ENCODE peak calls at places on chromosomes 7 and 10, in four cellular contexts. B, Q, K and S are unnamed samples.

GRCh38 chr10:63930584-63930983 is 409.4 kb downstream of the REEP3 start:
- DNase-seq in B (no peak), Q (no peak), K (no peak), S (no peak)

GRCh38 chr10:104548090-104548489 is 93.0 kb upstream of the SORCS3 start:
- DNase-seq in B (no peak), Q (peak; percentile 56), K (no peak), S (no peak)

GRCh38 chr10:8004469-8005000 is 50.0 kb upstream of the GATA3 start:
- DNase-seq in B (no peak), Q (no peak), K (no peak), S (no peak)

GRCh38 chr7:148941598-148942280 is 57.6 kb upstream of the EZH2 start:
- DNase-seq in B (peak; percentile 60), Q (peak; percentile 85), K (peak; percentile 38), S (peak; percentile 71)

GRCh38 chr10:87552248-87552914 is 47.7 kb downstream of the MINPP1 start:
- DNase-seq in B (no peak), Q (no peak), K (no peak), S (no peak)

GRCh38 chr7:100604078-100604975 is 2.2 kb downstream of the PCOLCE start:
- DNase-seq in B (peak; percentile 79), Q (peak; percentile 84), K (peak; percentile 65), S (peak; percentile 87)

GRCh38 chr7:103432713-103433112 is 13.3 kb downstream of the SLC26A5 start:
- DNase-seq in B (no peak), Q (no peak), K (no peak), S (no peak)

GRCh38 chr7:131109757-131110293 is 217.9 kb upstream of the MKLN1 start:
- DNase-seq in B (peak; percentile 86), Q (peak; percentile 89), K (peak; percentile 62), S (peak; percentile 92)

GRCh38 chr10:93992400-93993030 is 1.2 kb upstream of the PLCE1 start:
- DNase-seq in B (no peak), Q (peak; percentile 83), K (no peak), S (no peak)

GRCh38 chr10:127989481-127989964 is 82.6 kb downstream of the PTPRE start:
- DNase-seq in B (peak; percentile 31), Q (no peak), K (no peak), S (no peak)

GRCh38 chr7:110347091-110347490 is 743.8 kb upstream of the LRRN3 start:
- DNase-seq in B (no peak), Q (no peak), K (no peak), S (no peak)

GRCh38 chr10:60048146-60048545 is 141.8 kb upstream of the CCDC6 start:
- DNase-seq in B (no peak), Q (peak; percentile 93), K (no peak), S (no peak)

GRCh38 chr7:131188367-131189339 is 139.0 kb upstream of the MKLN1 start:
- DNase-seq in B (peak; percentile 54), Q (no peak), K (peak; percentile 36), S (peak; percentile 66)

GRCh38 chr7:129886184-129886817 is 66.5 kb downstream of the UBE2H start:
- DNase-seq in B (no peak), Q (no peak), K (no peak), S (no peak)

GRCh38 chr7:3359011-3359410 is 58.0 kb downstream of the SDK1 start:
- DNase-seq in B (no peak), Q (peak; percentile 48), K (no peak), S (no peak)

GRCh38 chr10:20616918-20617801 is 280.0 kb downstream of the NEBL start:
- DNase-seq in B (no peak), Q (no peak), K (no peak), S (no peak)

DNA sequence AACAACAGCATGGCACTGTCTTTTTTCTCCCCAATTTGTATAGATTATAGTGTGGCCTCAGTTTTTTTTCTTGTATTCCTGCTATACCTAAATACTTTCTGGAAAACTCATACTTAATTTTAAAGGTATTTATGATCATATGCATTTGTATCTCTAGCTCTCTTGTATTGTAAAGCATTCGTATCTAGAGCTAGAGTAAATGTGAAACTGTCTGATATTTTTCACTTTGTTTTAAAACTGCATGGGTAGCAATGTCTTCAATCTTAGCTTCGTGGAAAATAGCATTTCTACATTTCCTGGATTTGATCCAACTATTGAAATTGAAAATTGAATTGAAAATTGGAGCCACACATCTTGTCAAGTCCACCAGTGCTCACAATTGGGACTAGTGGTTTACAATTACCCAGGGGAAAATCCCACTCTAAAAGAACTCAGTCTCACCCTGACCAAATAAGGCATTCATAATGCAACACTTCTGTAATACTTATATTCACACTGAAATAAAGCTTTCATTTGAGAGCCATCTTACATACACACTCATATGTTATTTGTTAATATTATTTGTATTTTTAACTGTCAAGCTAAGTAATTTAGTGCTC is 51.3 kb upstream of the KLF6 start:
- DNase-seq in B (no peak), Q (no peak), K (no peak), S (no peak)
- H3K27ac ChIP-seq in B (peak overlapping the region; percentile 67), Q (no peak overlapping the region), K (no peak overlapping the region), S (no peak overlapping the region)

GRCh38 chr10:62085404-62085803 is 183.2 kb downstream of the RTKN2 start:
- DNase-seq in B (no peak), Q (no peak), K (no peak), S (no peak)

GRCh38 chr10:62083868-62084267 is 182.4 kb downstream of the ARID5B start:
- DNase-seq in B (no peak), Q (no peak), K (no peak), S (peak; percentile 62)

GRCh38 chr10:62085821-62086220 is 182.8 kb downstream of the RTKN2 start:
- DNase-seq in B (no peak), Q (no peak), K (no peak), S (no peak)

GRCh38 chr10:62084434-62084833 is 182.9 kb downstream of the ARID5B start:
- DNase-seq in B (no peak), Q (no peak), K (no peak), S (no peak)

GRCh38 chr10:62087341-62087740 is 181.3 kb downstream of the RTKN2 start:
- DNase-seq in B (no peak), Q (no peak), K (no peak), S (no peak)
- H3K27me3 ChIP-seq in B (no peaks in the 10 kb centered on the region), Q (no peaks in the 10 kb centered on the region), K (no peaks in the 10 kb centered on the region), S (no peaks in the 10 kb centered on the region)

DNA sequence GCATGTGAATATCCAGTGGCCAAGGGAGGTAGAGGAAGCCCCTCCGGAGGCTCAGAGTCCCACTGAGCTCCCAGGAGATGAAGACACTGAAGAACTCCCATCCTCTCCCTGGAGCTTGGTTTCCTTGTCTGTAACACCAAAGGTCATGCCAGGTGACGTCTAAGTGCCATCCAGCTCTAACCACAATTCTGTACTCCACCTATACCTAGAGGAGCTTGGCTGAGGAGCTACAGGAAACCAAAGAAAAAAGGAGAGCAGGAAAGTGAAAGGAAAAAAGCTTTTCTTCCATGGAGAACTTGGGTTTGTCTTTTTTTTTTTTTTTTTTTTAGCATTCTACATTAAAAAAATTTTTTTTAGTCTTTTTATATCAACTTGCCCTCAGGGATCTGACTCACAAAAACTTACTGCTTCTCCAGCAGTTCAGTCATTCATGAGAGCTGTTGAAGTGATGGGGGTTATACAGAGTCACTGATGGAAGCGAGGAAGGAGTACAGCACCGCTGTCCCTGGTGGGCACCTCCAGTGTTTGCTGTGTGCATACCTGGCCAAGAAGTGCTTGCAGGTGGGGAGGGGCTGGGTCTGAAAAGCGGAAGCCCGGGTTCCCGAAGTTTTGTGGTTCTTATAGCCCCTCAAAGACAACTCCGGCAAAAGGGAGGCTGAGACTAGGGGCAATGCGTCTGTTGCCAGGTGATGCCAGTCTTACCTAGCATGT is 46.0 kb downstream of the MINDY4 start:
- DNase-seq in B (no peak), Q (no peak), K (no peak), S (no peak)
- H3K27ac ChIP-seq in B (peak overlapping the region; percentile 73), Q (no peak overlapping the region), K (no peak overlapping the region), S (peak overlapping the region; percentile 54)

GRCh38 chr7:20791523-20791879 is 4.8 kb upstream of the SP8 start:
- DNase-seq in B (no peak), Q (no peak), K (no peak), S (no peak)
- H3K27me3 ChIP-seq in B (peaks cover 100% of the 10 kb centered on the region), Q (peaks cover 32% of the 10 kb centered on the region), K (peaks cover 53% of the 10 kb centered on the region), S (peaks cover 2% of the 10 kb centered on the region)

GRCh38 chr10:126686271-126686670 is 15.8 kb upstream of the C10orf90 start:
- DNase-seq in B (no peak), Q (no peak), K (no peak), S (no peak)

GRCh38 chr10:126691456-126691855 is 21.0 kb upstream of the C10orf90 start:
- DNase-seq in B (no peak), Q (peak; percentile 66), K (no peak), S (no peak)

GRCh38 chr10:126686732-126687693 is 16.5 kb upstream of the C10orf90 start:
- DNase-seq in B (no peak), Q (peak; percentile 18), K (no peak), S (no peak)

GRCh38 chr10:126690534-126690933 is 20.0 kb upstream of the C10orf90 start:
- DNase-seq in B (no peak), Q (peak; percentile 99), K (no peak), S (no peak)

DNA sequence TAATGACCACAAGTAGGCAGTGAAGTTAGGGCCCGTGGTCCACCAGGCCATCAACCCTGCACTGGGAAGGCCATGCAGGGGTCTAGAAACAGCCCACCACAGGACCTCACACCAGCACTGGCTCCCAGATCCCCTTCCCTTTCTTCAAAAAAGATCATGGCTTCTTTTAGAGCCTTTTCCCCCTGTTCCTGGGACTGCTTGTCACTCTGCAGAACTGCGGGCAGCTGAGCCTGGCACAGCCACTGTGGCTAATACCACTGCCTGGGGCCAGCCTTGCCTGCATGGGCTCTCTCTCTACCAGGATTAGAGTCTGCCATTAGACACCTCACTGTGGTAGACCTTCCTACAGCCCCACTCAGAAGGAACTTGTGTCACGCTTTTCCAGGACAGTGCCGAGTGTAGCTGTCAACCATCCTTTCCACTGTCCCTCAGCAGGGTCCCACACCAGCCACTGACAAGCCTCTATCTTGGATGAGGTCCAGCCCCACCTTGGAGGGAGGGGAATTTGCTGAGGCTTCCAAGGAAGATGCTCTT is 19.0 kb upstream of the C10orf90 start:
- DNase-seq in B (no peak), Q (no peak), K (no peak), S (no peak)
- H3K27ac ChIP-seq in B (no peak overlapping the region), Q (peak overlapping the region; percentile 89), K (no peak overlapping the region), S (no peak overlapping the region)

GRCh38 chr7:142566291-142566690 is 183.0 kb upstream of the PRSS1 start:
- DNase-seq in B (no peak), Q (no peak), K (no peak), S (no peak)

GRCh38 chr7:142568430-142569097 is 180.7 kb upstream of the PRSS1 start:
- DNase-seq in B (no peak), Q (no peak), K (no peak), S (no peak)

GRCh38 chr7:142569851-142570250 is 179.4 kb upstream of the PRSS1 start:
- DNase-seq in B (no peak), Q (no peak), K (no peak), S (no peak)

GRCh38 chr7:142567201-142567600 is 182.1 kb upstream of the PRSS1 start:
- DNase-seq in B (no peak), Q (no peak), K (no peak), S (no peak)

GRCh38 chr7:142567676-142568075 is 181.6 kb upstream of the PRSS1 start:
- DNase-seq in B (no peak), Q (no peak), K (no peak), S (no peak)
- H3K27me3 ChIP-seq in B (no peaks in the 10 kb centered on the region), Q (no peaks in the 10 kb centered on the region), K (no peaks in the 10 kb centered on the region), S (no peaks in the 10 kb centered on the region)

DNA sequence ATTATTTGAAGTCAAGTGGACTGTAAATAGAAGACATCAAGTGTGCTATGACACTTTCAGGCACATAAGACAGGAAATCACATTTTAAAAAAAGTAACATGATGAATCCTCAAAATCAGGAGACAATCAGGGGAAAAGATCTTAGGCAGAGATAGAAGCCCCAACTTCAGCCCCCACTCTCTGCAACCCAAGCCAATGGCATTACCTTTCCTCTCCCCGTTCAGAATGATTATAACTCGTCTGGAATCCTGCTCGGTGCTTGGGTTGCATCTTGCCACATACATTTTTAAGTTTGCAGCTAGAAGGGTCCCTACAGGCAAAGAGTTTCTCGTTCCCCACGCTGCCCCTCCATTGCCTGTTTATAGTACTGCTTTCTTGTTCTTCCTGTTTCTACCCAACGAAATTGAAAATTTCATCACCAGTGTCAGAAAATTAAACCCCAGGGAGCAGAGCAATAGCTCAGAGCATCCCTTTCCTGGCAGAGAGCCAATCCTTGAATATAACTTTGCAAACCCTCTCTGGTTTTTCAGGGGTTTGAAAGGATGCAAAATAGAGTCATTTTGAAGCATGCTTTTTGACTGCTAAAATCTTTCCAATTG is 260.5 kb upstream of the AOAH start:
- DNase-seq in B (no peak), Q (no peak), K (no peak), S (no peak)
- H3K27ac ChIP-seq in B (peak overlapping the region; percentile 26), Q (no peak overlapping the region), K (no peak overlapping the region), S (no peak overlapping the region)